ENCODE peak calls at places on chromosomes 2 and 18, in four cellular contexts. W is stimulated activated effector memory CD8-positive, alpha-beta T cell treated with anti-CD3 and anti-CD28 coated beads, Interleukin-12 subunit alpha, Interleukin-12 subunit beta, amount 100 ng/mL, for 72 hours; G is GM18507; X is cardiac muscle cell. A is an unnamed sample.

GRCh38 chr2:232239956-232240681 is 138.4 kb upstream of the ALPP start:
- DNase-seq in W (no peak), G (no peak), X (no peak), A (no peak)

GRCh38 chr2:109174626-109175349 is 45.8 kb downstream of the SH3RF3 start:
- DNase-seq in W (no peak), G (no peak), X (no peak), A (no peak)

GRCh38 chr2:37324536-37324785 is 172 bp downstream of the PRKD3 start:
- DNase-seq in W (no peak), G (no peak), X (peak), A (no peak)

GRCh38 chr2:9710311-9710710 is 79.5 kb upstream of the YWHAQ start:
- DNase-seq in W (no peak), G (no peak), X (no peak), A (no peak)

GRCh38 chr2:236352761-236353593 is 88.8 kb upstream of the ASB18 start:
- DNase-seq in W (no peak), G (no peak), X (peak), A (no peak)

GRCh38 chr2:178413472-178414265 is 37.3 kb downstream of the PRKRA start:
- DNase-seq in W (peak), G (peak), X (peak), A (peak)

GRCh38 chr2:241558532-241559488 is at the start of gene BOK:
- DNase-seq in W (no peak), G (no peak), X (peak), A (peak)

GRCh38 chr2:46142546-46143329 is 154.5 kb upstream of the EPAS1 start:
- DNase-seq in W (no peak), G (no peak), X (no peak), A (no peak)

GRCh38 chr2:104897515-104898184 is 43.7 kb downstream of the POU3F3 start:
- DNase-seq in W (no peak), G (no peak), X (no peak), A (no peak)

GRCh38 chr2:235447210-235447609 is 46.6 kb upstream of the AGAP1 start:
- DNase-seq in W (no peak), G (no peak), X (no peak), A (no peak)

GRCh38 chr18:74286106-74286856 is 5.5 kb downstream of the CYB5A start:
- DNase-seq in W (peak), G (no peak), X (no peak), A (no peak)

GRCh38 chr2:138922973-138923563 is 142.9 kb upstream of the NXPH2 start:
- DNase-seq in W (no peak), G (no peak), X (peak), A (no peak)

GRCh38 chr2:35468271-35468670 is 887.3 kb upstream of the CRIM1 start:
- DNase-seq in W (no peak), G (no peak), X (no peak), A (no peak)

GRCh38 chr2:33678447-33678846 is 79.3 kb upstream of the FAM98A start:
- DNase-seq in W (no peak), G (no peak), X (no peak), A (no peak)

GRCh38 chr18:11963991-11964484 is 17.3 kb upstream of the IMPA2 start:
- DNase-seq in W (no peak), G (no peak), X (peak), A (no peak)

GRCh38 chr2:56705713-56706112 is 521.9 kb downstream of the CCDC85A start:
- DNase-seq in W (no peak), G (no peak), X (no peak), A (no peak)

GRCh38 chr2:130318906-130319305 is 23.8 kb upstream of the IMP4 start:
- DNase-seq in W (no peak), G (no peak), X (no peak), A (no peak)

GRCh38 chr2:240999001-240999791 is 778 bp downstream of the SNED1 start:
- DNase-seq in W (peak), G (no peak), X (no peak), A (no peak)

GRCh38 chr2:8980096-8980495 is 23.4 kb downstream of the MBOAT2 start:
- DNase-seq in W (no peak), G (no peak), X (peak), A (no peak)

GRCh38 chr2:121211251-121211650 is 73.8 kb downstream of the TFCP2L1 start:
- DNase-seq in W (no peak), G (no peak), X (no peak), A (no peak)

GRCh38 chr2:85678384-85678783 is 10.4 kb upstream of the SFTPB start:
- DNase-seq in W (no peak), G (no peak), X (no peak), A (no peak)

GRCh38 chr2:113197347-113198047 is 23.7 kb downstream of the PSD4 start:
- DNase-seq in W (no peak), G (no peak), X (no peak), A (no peak)

GRCh38 chr18:77397617-77398016 is 148.0 kb downstream of the GALR1 start:
- DNase-seq in W (no peak), G (no peak), X (no peak), A (no peak)

GRCh38 chr2:3042601-3043585 is 334.7 kb downstream of the EIPR1 start:
- DNase-seq in W (no peak), G (no peak), X (no peak), A (no peak)

GRCh38 chr2:44392338-44392943 is 30.7 kb downstream of the CAMKMT start:
- DNase-seq in W (peak), G (no peak), X (peak), A (no peak)

GRCh38 chr2:46002507-46002883 is 294.7 kb upstream of the EPAS1 start:
- DNase-seq in W (no peak), G (no peak), X (peak), A (no peak)